ENCODE peak calls at places on chromosomes 3 and 15, in five cellular contexts. E is cardiac fibroblast, J is DND-41, R is fibroblast of pulmonary artery, Z is tibial artery. N is an unnamed sample.

GRCh38 chr3:70824785-70825184 is 512.3 kb upstream of the MDFIC2 start:
- DNase-seq in E (peak), J (no peak), R (peak), Z (no peak), N (no peak)

GRCh38 chr15:80072285-80072684 is 12.8 kb downstream of the ZFAND6 start:
- DNase-seq in E (peak), J (peak), R (peak), Z (no peak), N (no peak)

GRCh38 chr15:98503970-98504369 is 144.4 kb upstream of the IGF1R start:
- DNase-seq in E (peak), J (no peak), R (peak), Z (peak), N (no peak)

GRCh38 chr3:128584412-128585020 is 66.1 kb downstream of the RPN1 start:
- DNase-seq in E (peak), J (peak), R (peak), Z (peak), N (peak)

GRCh38 chr15:61457050-61457733 is 228.1 kb upstream of the RORA start:
- DNase-seq in E (no peak), J (no peak), R (no peak), Z (no peak), N (no peak)

GRCh38 chr15:68352401-68353062 is 75.0 kb downstream of the FEM1B start:
- DNase-seq in E (peak), J (peak), R (peak), Z (peak), N (no peak)

GRCh38 chr15:59918994-59919951 is 84.8 kb upstream of the FOXB1 start:
- DNase-seq in E (peak), J (no peak), R (peak), Z (no peak), N (no peak)

GRCh38 chr15:43930556-43930955 is 103.8 kb downstream of the WDR76 start:
- DNase-seq in E (no peak), J (no peak), R (no peak), Z (no peak), N (no peak)

GRCh38 chr3:155785662-155786295 is 20.3 kb downstream of the C3orf33 start:
- DNase-seq in E (no peak), J (no peak), R (no peak), Z (no peak), N (no peak)

GRCh38 chr3:59245879-59246501 is 196.2 kb upstream of the CFAP20DC start:
- DNase-seq in E (peak), J (no peak), R (peak), Z (no peak), N (no peak)

GRCh38 chr3:176855901-176856486 is 341.3 kb downstream of the TBL1XR1 start:
- DNase-seq in E (no peak), J (no peak), R (no peak), Z (no peak), N (no peak)

GRCh38 chr3:9795212-9795611 is 2.3 kb downstream of the ARPC4 start:
- DNase-seq in E (no peak), J (no peak), R (no peak), Z (no peak), N (no peak)

GRCh38 chr3:16325850-16326249 is 60.8 kb downstream of the OXNAD1 start:
- DNase-seq in E (no peak), J (peak), R (no peak), Z (no peak), N (no peak)

GRCh38 chr3:179452166-179452544 is 885 bp upstream of the GNB4 start:
- DNase-seq in E (peak), J (no peak), R (peak), Z (no peak), N (no peak)

GRCh38 chr15:32701863-32702262 is 15.9 kb upstream of the GREM1 start:
- DNase-seq in E (no peak), J (no peak), R (no peak), Z (no peak), N (no peak)

GRCh38 chr15:87747106-87747505 is 509.4 kb downstream of the NTRK3 start:
- DNase-seq in E (no peak), J (no peak), R (no peak), Z (no peak), N (no peak)

GRCh38 chr15:60535265-60535664 is 56.3 kb upstream of the ICE2 start:
- DNase-seq in E (no peak), J (no peak), R (no peak), Z (no peak), N (no peak)

GRCh38 chr3:46889381-46890110 is 12.0 kb downstream of the PTH1R start:
- DNase-seq in E (peak), J (peak), R (peak), Z (no peak), N (no peak)

GRCh38 chr3:67006460-67006859 is 8.4 kb downstream of the KBTBD8 start:
- DNase-seq in E (peak), J (no peak), R (peak), Z (no peak), N (no peak)

GRCh38 chr3:49805367-49805782 is 2.3 kb downstream of the INKA1 start:
- DNase-seq in E (peak), J (peak), R (peak), Z (peak), N (no peak)

GRCh38 chr15:82969353-82969752 is 16.7 kb upstream of the RAMAC start:
- DNase-seq in E (no peak), J (no peak), R (no peak), Z (no peak), N (no peak)

DNA sequence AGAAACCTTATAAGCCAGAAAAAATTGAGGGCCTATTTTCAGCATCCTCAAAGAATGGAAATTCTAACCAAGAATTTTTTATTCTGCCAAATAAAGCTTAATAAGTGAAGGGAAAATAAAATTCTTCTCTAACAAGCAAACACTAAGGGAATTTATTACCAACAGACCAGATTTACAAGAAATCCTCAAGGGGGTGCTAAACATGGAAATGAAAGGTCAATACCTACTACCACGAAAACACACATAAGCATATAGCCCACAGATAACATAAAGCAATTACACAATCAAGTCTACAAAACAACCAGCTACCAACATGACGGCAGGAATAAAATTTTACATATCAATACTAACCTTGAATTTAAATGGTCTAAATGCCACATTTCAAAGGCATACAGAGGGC is 883.5 kb downstream of the SI start:
- DNase-seq in E (no peak), J (no peak), R (no peak), Z (no peak), N (no peak)
- TF ChIP-seq CTCF in E (no peak), J (no peak), R (no peak), Z (no peak), N (no peak)

GRCh38 chr15:65829150-65829764 is 37.2 kb upstream of the DENND4A start:
- DNase-seq in E (peak), J (peak), R (peak), Z (no peak), N (no peak)

GRCh38 chr15:65835452-65835851 is 33.8 kb upstream of the RAB11A start:
- DNase-seq in E (no peak), J (no peak), R (no peak), Z (no peak), N (no peak)

GRCh38 chr15:65833501-65834220 is 35.6 kb upstream of the RAB11A start:
- DNase-seq in E (no peak), J (peak), R (no peak), Z (peak), N (no peak)

GRCh38 chr15:65834603-65835282 is 34.5 kb upstream of the RAB11A start:
- DNase-seq in E (no peak), J (no peak), R (no peak), Z (no peak), N (no peak)

DNA sequence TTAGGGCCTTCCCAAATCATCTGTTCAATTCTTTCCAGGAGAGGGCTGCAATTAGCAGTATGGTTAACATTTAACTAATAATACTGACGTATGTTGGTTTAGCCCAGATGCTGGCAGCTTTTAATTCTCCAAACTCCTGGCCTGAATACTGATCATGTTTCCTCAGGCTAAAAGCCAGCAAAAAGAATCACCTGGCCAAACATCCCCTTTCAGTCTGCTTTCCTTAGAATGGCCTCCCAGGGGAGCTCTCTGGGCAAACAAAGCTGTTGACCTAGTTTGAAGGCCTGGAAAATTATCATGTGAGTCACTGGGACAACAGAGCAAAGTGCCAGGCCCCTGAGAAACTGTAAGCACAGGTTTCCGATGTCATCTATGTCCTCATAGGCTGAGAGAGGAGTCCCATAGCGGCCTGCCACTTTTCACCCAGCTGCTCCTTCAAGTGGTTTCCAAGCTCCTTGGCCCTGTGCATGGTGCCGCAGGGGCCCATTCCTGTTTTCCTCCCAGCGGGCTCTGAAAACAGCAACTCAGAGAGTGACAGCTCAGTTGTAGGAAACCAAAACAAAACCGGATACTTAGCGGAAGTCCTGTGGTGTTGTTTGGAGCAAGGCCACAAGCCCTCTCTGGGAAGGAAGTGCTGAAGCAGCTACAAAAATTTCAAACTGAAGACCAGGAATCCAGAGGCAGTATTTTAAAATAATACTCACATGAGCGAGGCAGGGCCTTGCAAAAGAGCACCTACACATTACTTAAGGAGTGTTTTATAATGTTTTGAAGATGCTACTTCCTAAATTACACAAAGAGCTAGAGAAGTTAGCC is 36.5 kb upstream of the RAB11A start:
- DNase-seq in E (peak), J (peak), R (peak), Z (peak), N (no peak)
- TF ChIP-seq CTCF in E (no peak), J (no peak), R (peak), Z (no peak), N (no peak)

GRCh38 chr15:48283361-48284157 is 47.7 kb upstream of the DUT start:
- DNase-seq in E (peak), J (no peak), R (peak), Z (no peak), N (no peak)

GRCh38 chr15:48282186-48282585 is 49.0 kb upstream of the DUT start:
- DNase-seq in E (peak), J (no peak), R (peak), Z (no peak), N (no peak)

GRCh38 chr15:48279608-48280007 is 51.6 kb upstream of the DUT start:
- DNase-seq in E (no peak), J (no peak), R (no peak), Z (no peak), N (no peak)

GRCh38 chr15:48285329-48286214 is 45.7 kb upstream of the DUT start:
- DNase-seq in E (peak), J (peak), R (peak), Z (peak), N (peak)

GRCh38 chr15:48281674-48282073 is 49.6 kb upstream of the DUT start:
- DNase-seq in E (no peak), J (no peak), R (no peak), Z (no peak), N (no peak)
- TF ChIP-seq CTCF in E (peak), J (no peak), R (no peak), Z (no peak), N (peak)

GRCh38 chr3:12875857-12876451 is 34.6 kb upstream of the RPL32 start:
- DNase-seq in E (peak), J (no peak), R (no peak), Z (no peak), N (peak)
- TF ChIP-seq CTCF in E (peak), J (no peak), R (no peak), Z (no peak), N (peak)

GRCh38 chr3:53134631-53135232 is 4.5 kb upstream of the RFT1 start:
- DNase-seq in E (peak), J (peak), R (peak), Z (peak), N (peak)
- TF ChIP-seq CTCF in E (peak), J (peak), R (peak), Z (peak), N (peak)

GRCh38 chr15:55196458-55197361 is at the start of gene RSL24D1:
- DNase-seq in E (peak), J (peak), R (peak), Z (peak), N (peak)
- TF ChIP-seq CTCF in E (peak), J (peak), R (peak), Z (peak), N (peak)

DNA sequence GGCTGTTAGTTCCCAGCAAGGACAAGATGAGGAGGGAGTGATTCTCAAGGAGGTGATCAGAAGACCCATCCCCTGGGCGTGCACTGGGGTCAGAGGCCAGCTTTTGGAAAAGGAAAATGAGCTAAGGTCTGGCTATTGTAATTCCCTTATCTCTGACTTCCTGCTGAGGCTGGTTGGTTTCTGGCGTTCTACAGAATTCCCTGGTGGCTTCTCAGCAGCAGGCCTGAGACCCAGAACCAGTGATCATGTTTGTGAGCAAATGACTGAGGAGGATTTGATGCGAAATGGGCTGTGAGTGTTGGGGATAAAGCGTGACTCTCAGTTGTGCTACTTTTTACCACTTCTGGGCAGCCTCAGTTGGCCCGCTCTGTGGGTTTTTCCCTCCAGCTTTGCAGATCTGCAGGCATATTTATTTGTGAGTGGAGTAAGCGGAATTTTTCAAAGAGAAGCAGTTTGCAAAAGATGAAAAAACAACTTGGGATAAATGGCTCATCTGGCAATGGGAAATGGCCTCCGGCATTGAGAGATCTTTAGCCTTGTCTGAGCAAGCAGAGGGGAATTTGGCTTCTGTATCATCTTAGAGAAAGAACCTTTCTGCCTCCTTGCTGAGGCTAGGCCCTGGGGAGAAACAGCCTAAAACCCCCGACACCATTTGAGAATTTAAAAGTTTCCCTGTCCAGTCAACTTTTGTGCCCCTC is 102.7 kb downstream of the SLCO3A1 start:
- DNase-seq in E (peak), J (no peak), R (peak), Z (peak), N (no peak)
- TF ChIP-seq CTCF in E (no peak), J (no peak), R (no peak), Z (no peak), N (no peak)

N was measured in neural crest cell.